ENCODE peak calls at places on chromosomes 13 and 19, in ten cellular contexts. One of them, this sample, is unnamed.

GRCh38 chr19:58575183-58576041 is 2.3 kb upstream of the MZF1 start:
- DNase-seq in stimulated activated CD4-positive, alpha-beta T cell treated with anti-CD3 and anti-CD28 coated beads, TNF-alpha, amount 100 ng/mL, for 4 hours: peak; percentile 67
- DNase-seq in IMR-90: peak; percentile 85
- DNase-seq in HS-5: no peak
- DNase-seq in activated T-cell treated with anti-CD3 and anti-CD28 coated beads for 1 hour: peak; percentile 60
- DNase-seq in posterior cingulate gyrus: peak; percentile 97
- DNase-seq in naive B cell: peak; percentile 82
- DNase-seq in psoas muscle: peak; percentile 91
- DNase-seq in GM04504: peak; percentile 79
- DNase-seq in NCI-H2081: no peak
- DNase-seq in this sample: peak; percentile 97

GRCh38 chr19:12374026-12374425 is 8.5 kb upstream of the ZNF442 start:
- DNase-seq in IMR-90: no peak
- DNase-seq in naive B cell: no peak
- DNase-seq in posterior cingulate gyrus: no peak
- DNase-seq in stimulated activated CD4-positive, alpha-beta T cell treated with anti-CD3 and anti-CD28 coated beads, TNF-alpha, amount 100 ng/mL, for 4 hours: no peak
- DNase-seq in HS-5: no peak
- DNase-seq in activated T-cell treated with anti-CD3 and anti-CD28 coated beads for 1 hour: no peak
- DNase-seq in GM04504: no peak
- DNase-seq in NCI-H2081: no peak
- DNase-seq in psoas muscle: no peak
- DNase-seq in this sample: no peak

GRCh38 chr19:13207237-13208130 is 57.3 kb downstream of the IER2 start:
- DNase-seq in stimulated activated CD4-positive, alpha-beta T cell treated with anti-CD3 and anti-CD28 coated beads, TNF-alpha, amount 100 ng/mL, for 4 hours: no peak
- DNase-seq in activated T-cell treated with anti-CD3 and anti-CD28 coated beads for 1 hour: no peak
- DNase-seq in HS-5: no peak
- DNase-seq in posterior cingulate gyrus: no peak
- DNase-seq in GM04504: peak; percentile 56
- DNase-seq in naive B cell: peak; percentile 44
- DNase-seq in IMR-90: no peak
- DNase-seq in psoas muscle: peak; percentile 42
- DNase-seq in NCI-H2081: no peak
- DNase-seq in this sample: no peak

GRCh38 chr13:97043302-97043701 is 49.0 kb upstream of the OXGR1 start:
- DNase-seq in activated T-cell treated with anti-CD3 and anti-CD28 coated beads for 1 hour: no peak
- DNase-seq in IMR-90: no peak
- DNase-seq in NCI-H2081: no peak
- DNase-seq in posterior cingulate gyrus: no peak
- DNase-seq in stimulated activated CD4-positive, alpha-beta T cell treated with anti-CD3 and anti-CD28 coated beads, TNF-alpha, amount 100 ng/mL, for 4 hours: no peak
- DNase-seq in GM04504: peak; percentile 49
- DNase-seq in HS-5: no peak
- DNase-seq in naive B cell: no peak
- DNase-seq in psoas muscle: no peak
- DNase-seq in this sample: peak; percentile 60

GRCh38 chr13:74173822-74174221 is 39.6 kb upstream of the KLF12 start:
- DNase-seq in psoas muscle: no peak
- DNase-seq in GM04504: no peak
- DNase-seq in naive B cell: no peak
- DNase-seq in HS-5: no peak
- DNase-seq in activated T-cell treated with anti-CD3 and anti-CD28 coated beads for 1 hour: no peak
- DNase-seq in posterior cingulate gyrus: no peak
- DNase-seq in IMR-90: no peak
- DNase-seq in NCI-H2081: no peak
- DNase-seq in stimulated activated CD4-positive, alpha-beta T cell treated with anti-CD3 and anti-CD28 coated beads, TNF-alpha, amount 100 ng/mL, for 4 hours: no peak
- DNase-seq in this sample: no peak

GRCh38 chr19:4233282-4233853 is 4.0 kb downstream of the EBI3 start:
- DNase-seq in activated T-cell treated with anti-CD3 and anti-CD28 coated beads for 1 hour: peak; percentile 63
- DNase-seq in NCI-H2081: peak; percentile 25
- DNase-seq in GM04504: no peak
- DNase-seq in posterior cingulate gyrus: no peak
- DNase-seq in psoas muscle: peak; percentile 52
- DNase-seq in HS-5: no peak
- DNase-seq in IMR-90: peak; percentile 8
- DNase-seq in naive B cell: peak; percentile 40
- DNase-seq in stimulated activated CD4-positive, alpha-beta T cell treated with anti-CD3 and anti-CD28 coated beads, TNF-alpha, amount 100 ng/mL, for 4 hours: peak; percentile 56
- DNase-seq in this sample: peak; percentile 25

GRCh38 chr19:4182082-4182926 is at the start of the genes ANKRD24 and SIRT6:
- DNase-seq in posterior cingulate gyrus: peak; percentile 99
- DNase-seq in IMR-90: peak; percentile 95
- DNase-seq in activated T-cell treated with anti-CD3 and anti-CD28 coated beads for 1 hour: peak; percentile 95
- DNase-seq in GM04504: peak; percentile 87
- DNase-seq in naive B cell: peak; percentile 95
- DNase-seq in NCI-H2081: peak; percentile 93
- DNase-seq in psoas muscle: peak; percentile 97
- DNase-seq in HS-5: peak; percentile 84
- DNase-seq in stimulated activated CD4-positive, alpha-beta T cell treated with anti-CD3 and anti-CD28 coated beads, TNF-alpha, amount 100 ng/mL, for 4 hours: peak; percentile 90
- DNase-seq in this sample: peak; percentile 96

GRCh38 chr19:34041922-34042521 is 130.3 kb upstream of the LSM14A start:
- DNase-seq in stimulated activated CD4-positive, alpha-beta T cell treated with anti-CD3 and anti-CD28 coated beads, TNF-alpha, amount 100 ng/mL, for 4 hours: peak; percentile 63
- DNase-seq in GM04504: peak; percentile 25
- DNase-seq in IMR-90: peak; percentile 33
- DNase-seq in posterior cingulate gyrus: peak; percentile 88
- DNase-seq in activated T-cell treated with anti-CD3 and anti-CD28 coated beads for 1 hour: peak; percentile 72
- DNase-seq in HS-5: no peak
- DNase-seq in NCI-H2081: peak; percentile 3
- DNase-seq in naive B cell: peak; percentile 21
- DNase-seq in psoas muscle: peak; percentile 65
- DNase-seq in this sample: no peak

GRCh38 chr19:5147074-5147970 is 178.4 kb downstream of the KDM4B start:
- DNase-seq in naive B cell: no peak
- DNase-seq in posterior cingulate gyrus: peak; percentile 38
- DNase-seq in GM04504: no peak
- DNase-seq in HS-5: no peak
- DNase-seq in stimulated activated CD4-positive, alpha-beta T cell treated with anti-CD3 and anti-CD28 coated beads, TNF-alpha, amount 100 ng/mL, for 4 hours: no peak
- DNase-seq in IMR-90: no peak
- DNase-seq in NCI-H2081: no peak
- DNase-seq in activated T-cell treated with anti-CD3 and anti-CD28 coated beads for 1 hour: no peak
- DNase-seq in psoas muscle: no peak
- DNase-seq in this sample: no peak

GRCh38 chr19:44212865-44213346 is 574 bp downstream of the ZNF227 start:
- DNase-seq in posterior cingulate gyrus: no peak
- DNase-seq in IMR-90: peak; percentile 55
- DNase-seq in GM04504: no peak
- DNase-seq in psoas muscle: no peak
- DNase-seq in activated T-cell treated with anti-CD3 and anti-CD28 coated beads for 1 hour: no peak
- DNase-seq in stimulated activated CD4-positive, alpha-beta T cell treated with anti-CD3 and anti-CD28 coated beads, TNF-alpha, amount 100 ng/mL, for 4 hours: no peak
- DNase-seq in naive B cell: no peak
- DNase-seq in NCI-H2081: no peak
- DNase-seq in HS-5: no peak
- DNase-seq in this sample: peak; percentile 65

GRCh38 chr13:24215732-24216131 is 55.2 kb downstream of the SPATA13 start:
- DNase-seq in naive B cell: no peak
- DNase-seq in GM04504: peak; percentile 32
- DNase-seq in psoas muscle: no peak
- DNase-seq in stimulated activated CD4-positive, alpha-beta T cell treated with anti-CD3 and anti-CD28 coated beads, TNF-alpha, amount 100 ng/mL, for 4 hours: no peak
- DNase-seq in HS-5: no peak
- DNase-seq in posterior cingulate gyrus: no peak
- DNase-seq in IMR-90: peak; percentile 60
- DNase-seq in NCI-H2081: no peak
- DNase-seq in activated T-cell treated with anti-CD3 and anti-CD28 coated beads for 1 hour: no peak
- DNase-seq in this sample: peak; percentile 14

GRCh38 chr13:26919311-26919710 is 158.7 kb upstream of the GPR12 start:
- DNase-seq in posterior cingulate gyrus: no peak
- DNase-seq in activated T-cell treated with anti-CD3 and anti-CD28 coated beads for 1 hour: no peak
- DNase-seq in NCI-H2081: no peak
- DNase-seq in IMR-90: no peak
- DNase-seq in stimulated activated CD4-positive, alpha-beta T cell treated with anti-CD3 and anti-CD28 coated beads, TNF-alpha, amount 100 ng/mL, for 4 hours: no peak
- DNase-seq in naive B cell: no peak
- DNase-seq in HS-5: no peak
- DNase-seq in psoas muscle: no peak
- DNase-seq in GM04504: no peak
- DNase-seq in this sample: peak; percentile 51

GRCh38 chr19:21463449-21464105 is 41.8 kb upstream of the ZNF429 start:
- DNase-seq in naive B cell: peak; percentile 26
- DNase-seq in NCI-H2081: no peak
- DNase-seq in activated T-cell treated with anti-CD3 and anti-CD28 coated beads for 1 hour: peak; percentile 6
- DNase-seq in stimulated activated CD4-positive, alpha-beta T cell treated with anti-CD3 and anti-CD28 coated beads, TNF-alpha, amount 100 ng/mL, for 4 hours: no peak
- DNase-seq in GM04504: no peak
- DNase-seq in HS-5: no peak
- DNase-seq in psoas muscle: no peak
- DNase-seq in posterior cingulate gyrus: peak; percentile 81
- DNase-seq in IMR-90: no peak
- DNase-seq in this sample: no peak

GRCh38 chr19:4376991-4377781 is 23.2 kb downstream of the SH3GL1 start:
- DNase-seq in GM04504: no peak
- DNase-seq in HS-5: no peak
- DNase-seq in stimulated activated CD4-positive, alpha-beta T cell treated with anti-CD3 and anti-CD28 coated beads, TNF-alpha, amount 100 ng/mL, for 4 hours: no peak
- DNase-seq in psoas muscle: peak; percentile 72
- DNase-seq in activated T-cell treated with anti-CD3 and anti-CD28 coated beads for 1 hour: no peak
- DNase-seq in posterior cingulate gyrus: no peak
- DNase-seq in IMR-90: peak; percentile 50
- DNase-seq in NCI-H2081: no peak
- DNase-seq in naive B cell: no peak
- DNase-seq in this sample: no peak

GRCh38 chr19:35404879-35405622 is 34.2 kb downstream of the GPR42 start:
- DNase-seq in NCI-H2081: no peak
- DNase-seq in IMR-90: peak; percentile 92
- DNase-seq in psoas muscle: peak; percentile 34
- DNase-seq in stimulated activated CD4-positive, alpha-beta T cell treated with anti-CD3 and anti-CD28 coated beads, TNF-alpha, amount 100 ng/mL, for 4 hours: no peak
- DNase-seq in activated T-cell treated with anti-CD3 and anti-CD28 coated beads for 1 hour: no peak
- DNase-seq in GM04504: peak; percentile 90
- DNase-seq in posterior cingulate gyrus: no peak
- DNase-seq in HS-5: peak; percentile 97
- DNase-seq in naive B cell: no peak
- DNase-seq in this sample: peak; percentile 90

GRCh38 chr19:5687360-5688198 is 2.5 kb upstream of the RPL36 start:
- DNase-seq in posterior cingulate gyrus: no peak
- DNase-seq in IMR-90: no peak
- DNase-seq in NCI-H2081: no peak
- DNase-seq in HS-5: no peak
- DNase-seq in psoas muscle: no peak
- DNase-seq in naive B cell: no peak
- DNase-seq in GM04504: no peak
- DNase-seq in stimulated activated CD4-positive, alpha-beta T cell treated with anti-CD3 and anti-CD28 coated beads, TNF-alpha, amount 100 ng/mL, for 4 hours: no peak
- DNase-seq in activated T-cell treated with anti-CD3 and anti-CD28 coated beads for 1 hour: no peak
- DNase-seq in this sample: no peak

GRCh38 chr19:5985098-5985783 is 7.3 kb upstream of the RANBP3 start:
- DNase-seq in posterior cingulate gyrus: peak; percentile 9
- DNase-seq in HS-5: no peak
- DNase-seq in psoas muscle: no peak
- DNase-seq in naive B cell: no peak
- DNase-seq in stimulated activated CD4-positive, alpha-beta T cell treated with anti-CD3 and anti-CD28 coated beads, TNF-alpha, amount 100 ng/mL, for 4 hours: no peak
- DNase-seq in activated T-cell treated with anti-CD3 and anti-CD28 coated beads for 1 hour: no peak
- DNase-seq in IMR-90: peak; percentile 61
- DNase-seq in NCI-H2081: no peak
- DNase-seq in GM04504: no peak
- DNase-seq in this sample: peak; percentile 44

GRCh38 chr13:114230575-114230974 is 4.1 kb upstream of the CDC16 start:
- DNase-seq in GM04504: no peak
- DNase-seq in NCI-H2081: no peak
- DNase-seq in activated T-cell treated with anti-CD3 and anti-CD28 coated beads for 1 hour: no peak
- DNase-seq in posterior cingulate gyrus: no peak
- DNase-seq in naive B cell: no peak
- DNase-seq in IMR-90: no peak
- DNase-seq in psoas muscle: no peak
- DNase-seq in stimulated activated CD4-positive, alpha-beta T cell treated with anti-CD3 and anti-CD28 coated beads, TNF-alpha, amount 100 ng/mL, for 4 hours: no peak
- DNase-seq in HS-5: no peak
- DNase-seq in this sample: no peak

GRCh38 chr13:21538280-21538679 is 65.7 kb downstream of the MICU2 start:
- DNase-seq in HS-5: no peak
- DNase-seq in stimulated activated CD4-positive, alpha-beta T cell treated with anti-CD3 and anti-CD28 coated beads, TNF-alpha, amount 100 ng/mL, for 4 hours: no peak
- DNase-seq in activated T-cell treated with anti-CD3 and anti-CD28 coated beads for 1 hour: no peak
- DNase-seq in posterior cingulate gyrus: no peak
- DNase-seq in psoas muscle: no peak
- DNase-seq in IMR-90: no peak
- DNase-seq in GM04504: no peak
- DNase-seq in naive B cell: no peak
- DNase-seq in NCI-H2081: no peak
- DNase-seq in this sample: no peak

GRCh38 chr13:21812192-21812626 is 141.3 kb downstream of the FGF9 start:
- DNase-seq in stimulated activated CD4-positive, alpha-beta T cell treated with anti-CD3 and anti-CD28 coated beads, TNF-alpha, amount 100 ng/mL, for 4 hours: no peak
- DNase-seq in GM04504: no peak
- DNase-seq in psoas muscle: no peak
- DNase-seq in posterior cingulate gyrus: no peak
- DNase-seq in NCI-H2081: peak; percentile 34
- DNase-seq in HS-5: no peak
- DNase-seq in IMR-90: no peak
- DNase-seq in naive B cell: no peak
- DNase-seq in activated T-cell treated with anti-CD3 and anti-CD28 coated beads for 1 hour: no peak
- DNase-seq in this sample: no peak

GRCh38 chr13:35479223-35479536 is 2.7 kb upstream of the MAB21L1 start:
- DNase-seq in IMR-90: no peak
- DNase-seq in stimulated activated CD4-positive, alpha-beta T cell treated with anti-CD3 and anti-CD28 coated beads, TNF-alpha, amount 100 ng/mL, for 4 hours: no peak
- DNase-seq in posterior cingulate gyrus: no peak
- DNase-seq in psoas muscle: no peak
- DNase-seq in activated T-cell treated with anti-CD3 and anti-CD28 coated beads for 1 hour: no peak
- DNase-seq in NCI-H2081: no peak
- DNase-seq in GM04504: no peak
- DNase-seq in naive B cell: no peak
- DNase-seq in HS-5: no peak
- DNase-seq in this sample: no peak

GRCh38 chr19:2540646-2541454 is 64.9 kb downstream of the GADD45B start:
- DNase-seq in posterior cingulate gyrus: peak; percentile 83
- DNase-seq in HS-5: peak; percentile 91
- DNase-seq in NCI-H2081: no peak
- DNase-seq in naive B cell: no peak
- DNase-seq in psoas muscle: peak; percentile 93
- DNase-seq in IMR-90: peak; percentile 97
- DNase-seq in GM04504: peak; percentile 95
- DNase-seq in activated T-cell treated with anti-CD3 and anti-CD28 coated beads for 1 hour: no peak
- DNase-seq in stimulated activated CD4-positive, alpha-beta T cell treated with anti-CD3 and anti-CD28 coated beads, TNF-alpha, amount 100 ng/mL, for 4 hours: no peak
- DNase-seq in this sample: peak; percentile 98

GRCh38 chr13:73272831-73273230 is 214.0 kb downstream of the KLF5 start:
- DNase-seq in IMR-90: no peak
- DNase-seq in naive B cell: no peak
- DNase-seq in stimulated activated CD4-positive, alpha-beta T cell treated with anti-CD3 and anti-CD28 coated beads, TNF-alpha, amount 100 ng/mL, for 4 hours: no peak
- DNase-seq in activated T-cell treated with anti-CD3 and anti-CD28 coated beads for 1 hour: no peak
- DNase-seq in HS-5: no peak
- DNase-seq in NCI-H2081: no peak
- DNase-seq in GM04504: no peak
- DNase-seq in psoas muscle: no peak
- DNase-seq in posterior cingulate gyrus: no peak
- DNase-seq in this sample: no peak

GRCh38 chr13:26019881-26020535 is 31.8 kb downstream of the SHISA2 start:
- DNase-seq in NCI-H2081: no peak
- DNase-seq in stimulated activated CD4-positive, alpha-beta T cell treated with anti-CD3 and anti-CD28 coated beads, TNF-alpha, amount 100 ng/mL, for 4 hours: no peak
- DNase-seq in GM04504: peak; percentile 3
- DNase-seq in IMR-90: peak; percentile 63
- DNase-seq in psoas muscle: no peak
- DNase-seq in posterior cingulate gyrus: no peak
- DNase-seq in activated T-cell treated with anti-CD3 and anti-CD28 coated beads for 1 hour: no peak
- DNase-seq in HS-5: peak; percentile 31
- DNase-seq in naive B cell: no peak
- DNase-seq in this sample: peak; percentile 94

GRCh38 chr19:33861950-33862349 is 65.3 kb downstream of the KCTD15 start:
- DNase-seq in HS-5: no peak
- DNase-seq in NCI-H2081: no peak
- DNase-seq in psoas muscle: no peak
- DNase-seq in stimulated activated CD4-positive, alpha-beta T cell treated with anti-CD3 and anti-CD28 coated beads, TNF-alpha, amount 100 ng/mL, for 4 hours: no peak
- DNase-seq in naive B cell: no peak
- DNase-seq in activated T-cell treated with anti-CD3 and anti-CD28 coated beads for 1 hour: no peak
- DNase-seq in posterior cingulate gyrus: peak; percentile 55
- DNase-seq in IMR-90: no peak
- DNase-seq in GM04504: no peak
- DNase-seq in this sample: no peak

GRCh38 chr13:95920485-95920884 is 132.7 kb downstream of the UGGT2 start:
- DNase-seq in GM04504: peak; percentile 48
- DNase-seq in IMR-90: no peak
- DNase-seq in HS-5: no peak
- DNase-seq in stimulated activated CD4-positive, alpha-beta T cell treated with anti-CD3 and anti-CD28 coated beads, TNF-alpha, amount 100 ng/mL, for 4 hours: no peak
- DNase-seq in NCI-H2081: no peak
- DNase-seq in psoas muscle: no peak
- DNase-seq in naive B cell: no peak
- DNase-seq in posterior cingulate gyrus: no peak
- DNase-seq in activated T-cell treated with anti-CD3 and anti-CD28 coated beads for 1 hour: no peak
- DNase-seq in this sample: no peak

GRCh38 chr13:107590556-107590955 is 624.8 kb downstream of the LIG4 start:
- DNase-seq in NCI-H2081: no peak
- DNase-seq in HS-5: no peak
- DNase-seq in psoas muscle: no peak
- DNase-seq in naive B cell: no peak
- DNase-seq in activated T-cell treated with anti-CD3 and anti-CD28 coated beads for 1 hour: no peak
- DNase-seq in GM04504: no peak
- DNase-seq in IMR-90: peak; percentile 83
- DNase-seq in posterior cingulate gyrus: no peak
- DNase-seq in stimulated activated CD4-positive, alpha-beta T cell treated with anti-CD3 and anti-CD28 coated beads, TNF-alpha, amount 100 ng/mL, for 4 hours: no peak
- DNase-seq in this sample: no peak

GRCh38 chr13:30752201-30752797 is 17.0 kb downstream of the ALOX5AP start:
- DNase-seq in HS-5: no peak
- DNase-seq in NCI-H2081: no peak
- DNase-seq in IMR-90: peak; percentile 50
- DNase-seq in posterior cingulate gyrus: no peak
- DNase-seq in activated T-cell treated with anti-CD3 and anti-CD28 coated beads for 1 hour: no peak
- DNase-seq in naive B cell: no peak
- DNase-seq in psoas muscle: peak; percentile 52
- DNase-seq in stimulated activated CD4-positive, alpha-beta T cell treated with anti-CD3 and anti-CD28 coated beads, TNF-alpha, amount 100 ng/mL, for 4 hours: no peak
- DNase-seq in GM04504: no peak
- DNase-seq in this sample: peak; percentile 68

This sample was measured in mesenchymal stem cell.